ENCODE peak calls at places on chromosomes 11 and 22, in five cellular contexts. Q is psoas muscle, J is IMR-90, V is BE2C, B is foreskin fibroblast. D is an unnamed sample.

GRCh38 chr11:58618215-58618614 is 4.2 kb upstream of the CNTF start:
- DNase-seq in Q (no peak), J (no peak), V (no peak), B (no peak), D (no peak)

GRCh38 chr11:68659158-68659921 is 25.0 kb upstream of the GAL start:
- DNase-seq in Q (peak; percentile 74), J (peak; percentile 97), V (peak; percentile 94), B (peak; percentile 99), D (peak; percentile 67)

GRCh38 chr11:61567286-61568061 is 13.4 kb downstream of the SYT7 start:
- DNase-seq in Q (peak; percentile 75), J (peak; percentile 73), V (no peak), B (peak; percentile 92), D (no peak)

GRCh38 chr11:66696186-66696585 is 18.5 kb upstream of the RBM4B start:
- DNase-seq in Q (no peak), J (no peak), V (no peak), B (no peak), D (no peak)

GRCh38 chr22:39176067-39176621 is 23.7 kb upstream of the CBX7 start:
- DNase-seq in Q (peak; percentile 74), J (peak; percentile 58), V (no peak), B (peak; percentile 81), D (no peak)

GRCh38 chr11:17328856-17329490 is 22.6 kb upstream of the NCR3LG1 start:
- DNase-seq in Q (no peak), J (no peak), V (no peak), B (no peak), D (no peak)

GRCh38 chr11:10695821-10696220 is 2.3 kb upstream of the IRAG1 start:
- DNase-seq in Q (no peak), J (peak; percentile 20), V (no peak), B (no peak), D (no peak)

GRCh38 chr22:48102581-48102980 is 1340.1 kb downstream of the TBC1D22A start:
- DNase-seq in Q (no peak), J (no peak), V (no peak), B (no peak), D (no peak)

GRCh38 chr11:124758355-124759267 is 3.5 kb downstream of the ESAM start:
- DNase-seq in Q (peak; percentile 74), J (peak; percentile 44), V (peak; percentile 84), B (peak; percentile 84), D (no peak)

GRCh38 chr11:48017105-48017874 is 36.9 kb downstream of the PTPRJ start:
- DNase-seq in Q (no peak), J (no peak), V (no peak), B (no peak), D (no peak)

GRCh38 chr11:64348611-64349387 is 8.8 kb downstream of the CCDC88B start:
- DNase-seq in Q (no peak), J (no peak), V (peak; percentile 3), B (no peak), D (no peak)

GRCh38 chr11:75813126-75813525 is 1.9 kb upstream of the UVRAG start:
- DNase-seq in Q (no peak), J (no peak), V (no peak), B (no peak), D (no peak)

GRCh38 chr11:76307978-76308747 is 72.8 kb downstream of the THAP12 start:
- DNase-seq in Q (no peak), J (no peak), V (no peak), B (no peak), D (no peak)

GRCh38 chr22:39675907-39676306 is 105.4 kb downstream of the CACNA1I start:
- DNase-seq in Q (no peak), J (no peak), V (no peak), B (no peak), D (no peak)

GRCh38 chr11:67999201-67999629 is 4.7 kb downstream of the UNC93B1 start:
- DNase-seq in Q (no peak), J (no peak), V (no peak), B (no peak), D (no peak)

GRCh38 chr22:37331034-37331428 is 48.7 kb downstream of the CYTH4 start:
- DNase-seq in Q (no peak), J (peak; percentile 79), V (peak; percentile 71), B (peak; percentile 84), D (no peak)

GRCh38 chr22:36218648-36219047 is 17.0 kb upstream of the APOL4 start:
- DNase-seq in Q (no peak), J (no peak), V (no peak), B (no peak), D (no peak)

GRCh38 chr22:22696104-22696503 is 51.7 kb downstream of the GGTLC2 start:
- DNase-seq in Q (no peak), J (no peak), V (no peak), B (no peak), D (no peak)

GRCh38 chr11:64571410-64572091 is 19.5 kb upstream of the SLC22A12 start:
- DNase-seq in Q (no peak), J (no peak), V (no peak), B (peak; percentile 9), D (no peak)

GRCh38 chr11:76700177-76701100 is 29.9 kb upstream of the LRRC32 start:
- DNase-seq in Q (peak; percentile 70), J (peak; percentile 97), V (peak; percentile 75), B (peak; percentile 98), D (peak; percentile 85)

GRCh38 chr11:118699508-118700220 is 20.2 kb upstream of the TREH start:
- DNase-seq in Q (no peak), J (no peak), V (no peak), B (no peak), D (no peak)

GRCh38 chr11:14362613-14363012 is 3.6 kb upstream of the RRAS2 start:
- DNase-seq in Q (no peak), J (no peak), V (no peak), B (no peak), D (no peak)

GRCh38 chr11:35873721-35874120 is 70.1 kb upstream of the LDLRAD3 start:
- DNase-seq in Q (no peak), J (no peak), V (no peak), B (no peak), D (no peak)

GRCh38 chr11:131695889-131696429 is 325.5 kb downstream of the NTM start:
- DNase-seq in Q (no peak), J (peak; percentile 5), V (no peak), B (no peak), D (no peak)

DNA sequence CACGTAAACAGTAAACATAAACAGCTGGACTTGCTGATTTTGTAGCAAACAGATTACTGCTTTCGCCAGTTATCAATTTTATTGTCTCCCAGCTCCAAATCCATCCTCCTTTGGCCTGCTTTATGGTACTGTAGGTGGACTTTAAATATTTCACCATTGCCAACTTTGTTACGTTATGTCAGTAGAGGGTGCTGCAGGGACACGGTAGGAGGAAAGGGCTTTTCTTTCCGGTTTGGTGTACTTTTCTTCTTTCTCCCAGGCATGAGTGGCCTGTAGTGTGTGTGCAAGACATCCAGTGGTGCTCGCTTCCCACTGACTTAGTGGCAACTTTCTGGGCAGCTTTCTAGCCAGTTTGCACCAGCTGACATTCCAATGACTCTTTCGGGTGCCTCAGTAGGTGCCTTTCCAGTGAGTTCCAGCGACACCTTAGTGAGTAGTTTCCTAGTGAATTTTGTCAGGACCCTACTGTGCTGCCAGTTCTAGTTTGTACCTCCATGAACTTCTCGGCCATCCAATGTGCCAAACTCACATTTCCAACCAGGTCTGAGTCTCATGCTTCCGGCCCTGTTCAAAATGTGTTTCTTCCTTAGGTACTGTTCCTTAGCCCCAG is 267.6 kb upstream of the TENM4 start:
- DNase-seq in Q (no peak), J (peak; percentile 50), V (peak; percentile 36), B (peak; percentile 0), D (no peak)
- TF ChIP-seq CTCF in Q (peak; percentile 14), J (peak; percentile 76), V (peak; percentile 73), B (peak; percentile 46), D (peak; percentile 66)

GRCh38 chr11:121369366-121369765 is 76.8 kb downstream of the SC5D start:
- DNase-seq in Q (no peak), J (no peak), V (no peak), B (no peak), D (no peak)

GRCh38 chr11:121368504-121368903 is 75.9 kb downstream of the SC5D start:
- DNase-seq in Q (no peak), J (no peak), V (no peak), B (no peak), D (no peak)

GRCh38 chr11:121366038-121366437 is 73.5 kb downstream of the SC5D start:
- DNase-seq in Q (no peak), J (no peak), V (no peak), B (no peak), D (no peak)

GRCh38 chr11:121366970-121367369 is 74.4 kb downstream of the SC5D start:
- DNase-seq in Q (no peak), J (no peak), V (no peak), B (no peak), D (no peak)

GRCh38 chr11:121367434-121367833 is 74.9 kb downstream of the SC5D start:
- DNase-seq in Q (no peak), J (peak; percentile 4), V (no peak), B (peak; percentile 4), D (no peak)
- H3K4me3 ChIP-seq in Q (no peak overlapping the region), J (no peak overlapping the region), V (no peak overlapping the region), B (no peak overlapping the region), D (no peak overlapping the region)

DNA sequence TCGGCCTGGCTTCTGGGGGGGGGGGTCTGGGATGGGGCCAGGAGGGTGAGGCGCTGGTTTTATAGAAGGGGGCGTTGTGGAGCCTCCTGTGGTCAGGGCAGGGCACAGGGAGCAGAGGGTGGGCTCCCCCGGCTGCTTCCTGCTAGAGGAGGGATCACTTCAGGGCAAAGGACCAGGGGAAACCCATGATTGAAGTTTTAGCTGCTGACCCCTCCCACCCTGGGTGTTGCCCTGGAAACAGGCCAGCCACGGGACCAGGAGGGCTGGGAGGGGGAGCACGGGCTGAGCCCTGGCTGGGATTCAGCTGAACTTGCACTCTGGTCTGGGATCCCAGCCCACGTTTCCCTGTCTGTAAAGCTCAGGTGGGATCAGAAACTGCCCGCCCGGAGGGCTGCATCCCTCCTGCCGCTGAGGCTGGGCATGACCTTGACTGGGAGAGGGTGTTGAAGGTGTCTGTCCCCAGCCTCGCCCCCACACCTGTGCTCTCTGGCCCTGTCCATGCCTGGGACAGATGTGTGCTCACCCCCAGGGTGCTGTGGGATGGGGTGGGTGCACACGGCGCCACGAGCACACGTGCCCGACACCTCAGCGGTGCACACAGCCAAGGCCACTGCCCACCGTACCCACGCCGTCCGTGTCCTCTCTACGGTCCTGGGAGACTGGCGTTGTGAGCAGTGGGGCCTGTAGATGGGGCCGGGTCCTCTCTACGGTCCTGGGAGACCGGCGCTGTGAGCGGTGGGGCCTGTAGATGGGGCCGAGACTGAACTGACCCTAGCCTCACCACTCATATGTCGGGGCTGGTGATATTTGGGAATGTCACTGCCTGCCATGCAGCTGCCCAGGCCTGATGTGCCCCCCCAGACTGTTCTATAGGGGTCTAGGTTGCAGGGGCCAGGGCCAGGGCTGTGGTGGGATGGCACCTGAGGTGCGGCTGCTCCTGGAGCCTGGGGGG is 2.3 kb downstream of the TSPAN4 start:
- DNase-seq in Q (peak; percentile 90), J (peak; percentile 87), V (peak; percentile 74), B (peak; percentile 97), D (no peak)
- TF ChIP-seq CTCF in Q (no peak), J (no peak), V (no peak), B (no peak), D (no peak)

DNA sequence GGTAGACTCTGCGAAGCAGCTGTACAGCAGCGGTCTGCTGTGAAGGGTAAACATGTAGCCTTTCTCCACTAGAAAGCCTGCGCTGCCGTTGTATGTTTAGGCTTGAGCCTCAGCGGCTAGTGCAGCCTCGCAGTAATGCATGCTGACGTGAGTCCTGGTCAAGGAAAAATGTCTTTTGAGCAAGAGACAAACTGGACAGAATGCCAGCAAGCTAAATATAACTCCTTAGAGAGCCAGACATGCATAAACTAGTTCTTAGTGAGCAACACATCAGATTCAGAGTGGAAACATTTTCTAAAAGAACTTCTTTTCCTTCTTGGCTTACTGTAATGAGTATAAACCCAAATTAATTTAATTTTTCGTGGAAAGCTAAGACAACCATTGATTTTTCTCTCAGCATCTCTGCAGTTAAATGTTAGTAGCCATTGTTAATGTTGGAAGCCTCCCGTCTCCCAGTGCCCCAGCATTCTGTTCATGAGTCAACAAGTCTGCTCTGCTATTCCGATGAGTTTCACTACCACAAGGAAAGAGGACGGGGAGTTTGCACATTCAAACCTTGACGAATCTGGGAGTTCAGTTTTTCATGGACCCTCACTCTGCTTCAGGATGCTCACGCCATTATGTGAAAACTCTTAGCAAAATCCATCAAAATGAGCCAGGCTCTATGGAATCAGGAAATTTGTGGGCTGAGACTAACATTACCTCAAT is 51.4 kb downstream of the JAM3 start:
- DNase-seq in Q (peak; percentile 35), J (peak; percentile 97), V (no peak), B (peak; percentile 88), D (no peak)
- H3K4me3 ChIP-seq in Q (peak overlapping the region; percentile 52), J (peak overlapping the region; percentile 16), V (no peak overlapping the region), B (peak overlapping the region; percentile 30), D (no peak overlapping the region)